ENCODE peak calls at places on chromosomes 12 and 14, in seven cellular contexts. One of them, this sample, is unnamed.

GRCh38 chr12:100611031-100611430 is 37.5 kb downstream of the GAS2L3 start:
- DNase-seq in upper lobe of right lung: no peak
- DNase-seq in glutamatergic neuron: no peak
- DNase-seq in HFF-Myc: peak; percentile 4
- DNase-seq in AG04450: no peak
- DNase-seq in GM12865: no peak
- DNase-seq in GM23338: no peak
- DNase-seq in this sample: no peak

GRCh38 chr14:84064296-84064695 is 1465.6 kb upstream of the FLRT2 start:
- DNase-seq in GM12865: no peak
- DNase-seq in upper lobe of right lung: no peak
- DNase-seq in HFF-Myc: no peak
- DNase-seq in AG04450: no peak
- DNase-seq in GM23338: no peak
- DNase-seq in glutamatergic neuron: no peak
- DNase-seq in this sample: no peak

GRCh38 chr14:94363171-94363624 is 25.2 kb downstream of the SERPINA1 start:
- DNase-seq in upper lobe of right lung: no peak
- DNase-seq in GM23338: no peak
- DNase-seq in HFF-Myc: no peak
- DNase-seq in AG04450: no peak
- DNase-seq in glutamatergic neuron: no peak
- DNase-seq in GM12865: no peak
- DNase-seq in this sample: no peak

GRCh38 chr12:97573901-97574300 is 111.3 kb downstream of the RMST start:
- DNase-seq in glutamatergic neuron: no peak
- DNase-seq in upper lobe of right lung: no peak
- DNase-seq in HFF-Myc: no peak
- DNase-seq in GM23338: no peak
- DNase-seq in AG04450: no peak
- DNase-seq in GM12865: no peak
- DNase-seq in this sample: no peak

GRCh38 chr12:57164454-57164853 is 17.0 kb upstream of the LRP1-AS start:
- DNase-seq in AG04450: no peak
- DNase-seq in upper lobe of right lung: no peak
- DNase-seq in HFF-Myc: no peak
- DNase-seq in GM12865: no peak
- DNase-seq in glutamatergic neuron: no peak
- DNase-seq in GM23338: no peak
- DNase-seq in this sample: no peak

GRCh38 chr12:63823040-63823439 is 21.5 kb upstream of the SRGAP1 start:
- DNase-seq in GM12865: no peak
- DNase-seq in GM23338: no peak
- DNase-seq in AG04450: no peak
- DNase-seq in HFF-Myc: no peak
- DNase-seq in upper lobe of right lung: no peak
- DNase-seq in glutamatergic neuron: no peak
- DNase-seq in this sample: no peak

GRCh38 chr12:43425361-43425760 is 126.6 kb downstream of the ADAMTS20 start:
- DNase-seq in upper lobe of right lung: no peak
- DNase-seq in GM12865: no peak
- DNase-seq in HFF-Myc: no peak
- DNase-seq in GM23338: no peak
- DNase-seq in AG04450: no peak
- DNase-seq in glutamatergic neuron: no peak
- DNase-seq in this sample: no peak

GRCh38 chr14:76516884-76517283 is 140.9 kb downstream of the ESRRB start:
- DNase-seq in GM23338: no peak
- DNase-seq in AG04450: no peak
- DNase-seq in upper lobe of right lung: peak; percentile 8
- DNase-seq in HFF-Myc: no peak
- DNase-seq in glutamatergic neuron: no peak
- DNase-seq in GM12865: no peak
- DNase-seq in this sample: no peak

GRCh38 chr14:21933681-21934080 is 260.1 kb upstream of the OR4E1 start:
- DNase-seq in AG04450: no peak
- DNase-seq in upper lobe of right lung: no peak
- DNase-seq in GM12865: no peak
- DNase-seq in GM23338: peak; percentile 37
- DNase-seq in HFF-Myc: no peak
- DNase-seq in glutamatergic neuron: no peak
- DNase-seq in this sample: no peak

GRCh38 chr12:2137707-2138106 is 84.9 kb downstream of the CACNA1C start:
- DNase-seq in GM12865: no peak
- DNase-seq in glutamatergic neuron: no peak
- DNase-seq in AG04450: no peak
- DNase-seq in GM23338: no peak
- DNase-seq in HFF-Myc: no peak
- DNase-seq in upper lobe of right lung: no peak
- DNase-seq in this sample: no peak

GRCh38 chr14:69244946-69245345 is 15.0 kb upstream of the GALNT16 start:
- DNase-seq in upper lobe of right lung: no peak
- DNase-seq in HFF-Myc: no peak
- DNase-seq in glutamatergic neuron: no peak
- DNase-seq in GM23338: no peak
- DNase-seq in GM12865: no peak
- DNase-seq in AG04450: no peak
- DNase-seq in this sample: no peak

GRCh38 chr14:69246331-69246730 is 13.6 kb upstream of the GALNT16 start:
- DNase-seq in AG04450: no peak
- DNase-seq in HFF-Myc: no peak
- DNase-seq in GM12865: no peak
- DNase-seq in GM23338: no peak
- DNase-seq in upper lobe of right lung: no peak
- DNase-seq in glutamatergic neuron: peak; percentile 69
- DNase-seq in this sample: no peak

GRCh38 chr14:69249603-69250002 is 10.4 kb upstream of the GALNT16 start:
- DNase-seq in AG04450: no peak
- DNase-seq in HFF-Myc: no peak
- DNase-seq in glutamatergic neuron: peak; percentile 52
- DNase-seq in GM23338: no peak
- DNase-seq in upper lobe of right lung: no peak
- DNase-seq in GM12865: no peak
- DNase-seq in this sample: no peak

GRCh38 chr14:69252851-69253250 is 7.1 kb upstream of the GALNT16 start:
- DNase-seq in GM23338: no peak
- DNase-seq in HFF-Myc: no peak
- DNase-seq in upper lobe of right lung: no peak
- DNase-seq in AG04450: no peak
- DNase-seq in GM12865: no peak
- DNase-seq in glutamatergic neuron: no peak
- DNase-seq in this sample: no peak

GRCh38 chr14:69247691-69248440 is 12.1 kb upstream of the GALNT16 start:
- DNase-seq in GM12865: no peak
- DNase-seq in HFF-Myc: peak; percentile 63
- DNase-seq in upper lobe of right lung: no peak
- DNase-seq in GM23338: no peak
- DNase-seq in glutamatergic neuron: no peak
- DNase-seq in AG04450: peak; percentile 86
- DNase-seq in this sample: peak; percentile 92
- TF ChIP-seq CTCF in GM12865: no peak
- TF ChIP-seq CTCF in HFF-Myc: no peak
- TF ChIP-seq CTCF in upper lobe of right lung: peak; percentile 22
- TF ChIP-seq CTCF in GM23338: no peak
- TF ChIP-seq CTCF in glutamatergic neuron: peak; percentile 77
- TF ChIP-seq CTCF in AG04450: peak; percentile 60
- TF ChIP-seq CTCF in this sample: peak; percentile 45

GRCh38 chr12:77615331-77615730 is 215.4 kb upstream of the NAV3 start:
- DNase-seq in AG04450: no peak
- DNase-seq in glutamatergic neuron: no peak
- DNase-seq in HFF-Myc: peak; percentile 14
- DNase-seq in upper lobe of right lung: no peak
- DNase-seq in GM12865: no peak
- DNase-seq in GM23338: peak; percentile 78
- DNase-seq in this sample: no peak
- TF ChIP-seq CTCF in AG04450: no peak
- TF ChIP-seq CTCF in glutamatergic neuron: peak; percentile 17
- TF ChIP-seq CTCF in HFF-Myc: peak; percentile 38
- TF ChIP-seq CTCF in upper lobe of right lung: no peak
- TF ChIP-seq CTCF in GM12865: no peak
- TF ChIP-seq CTCF in GM23338: peak; percentile 83
- TF ChIP-seq CTCF in this sample: peak; percentile 28

DNA sequence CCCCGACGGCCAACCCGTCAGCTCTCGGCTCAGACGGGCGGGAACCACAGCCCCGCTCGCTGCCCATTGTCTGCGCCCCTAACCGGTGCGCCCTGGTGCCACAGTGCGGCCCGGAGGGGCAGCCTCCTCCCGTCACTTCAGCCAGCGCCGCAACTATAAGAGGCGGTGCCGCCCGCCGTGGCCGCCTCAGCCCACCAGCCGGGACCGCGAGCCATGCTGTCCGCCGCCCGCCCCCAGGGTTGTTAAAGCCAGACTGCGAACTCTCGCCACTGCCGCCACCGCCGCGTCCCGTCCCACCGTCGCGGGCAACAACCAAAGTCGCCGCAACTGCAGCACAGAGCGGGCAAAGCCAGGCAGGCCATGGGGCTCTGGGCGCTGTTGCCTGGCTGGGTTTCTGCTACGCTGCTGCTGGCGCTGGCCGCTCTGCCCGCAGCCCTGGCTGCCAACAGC is at the start of gene WNT1:
- DNase-seq in GM12865: no peak
- DNase-seq in upper lobe of right lung: no peak
- DNase-seq in AG04450: no peak
- DNase-seq in HFF-Myc: no peak
- DNase-seq in glutamatergic neuron: no peak
- DNase-seq in GM23338: no peak
- DNase-seq in this sample: no peak
- TF ChIP-seq CTCF in GM12865: no peak
- TF ChIP-seq CTCF in upper lobe of right lung: peak; percentile 5
- TF ChIP-seq CTCF in AG04450: no peak
- TF ChIP-seq CTCF in HFF-Myc: no peak
- TF ChIP-seq CTCF in glutamatergic neuron: peak; percentile 56
- TF ChIP-seq CTCF in GM23338: no peak
- TF ChIP-seq CTCF in this sample: peak; percentile 14

GRCh38 chr14:68924392-68925158 is 54.5 kb downstream of the ACTN1 start:
- DNase-seq in GM23338: peak; percentile 13
- DNase-seq in AG04450: no peak
- DNase-seq in GM12865: no peak
- DNase-seq in glutamatergic neuron: no peak
- DNase-seq in upper lobe of right lung: no peak
- DNase-seq in HFF-Myc: no peak
- DNase-seq in this sample: no peak

GRCh38 chr14:68927089-68927488 is 52.0 kb downstream of the ACTN1 start:
- DNase-seq in glutamatergic neuron: no peak
- DNase-seq in GM12865: no peak
- DNase-seq in GM23338: no peak
- DNase-seq in AG04450: no peak
- DNase-seq in upper lobe of right lung: no peak
- DNase-seq in HFF-Myc: no peak
- DNase-seq in this sample: no peak

GRCh38 chr14:68925373-68925772 is 53.7 kb downstream of the ACTN1 start:
- DNase-seq in GM12865: no peak
- DNase-seq in upper lobe of right lung: no peak
- DNase-seq in AG04450: no peak
- DNase-seq in HFF-Myc: no peak
- DNase-seq in glutamatergic neuron: no peak
- DNase-seq in GM23338: no peak
- DNase-seq in this sample: no peak

GRCh38 chr14:68927956-68928675 is 51.0 kb downstream of the ACTN1 start:
- DNase-seq in AG04450: no peak
- DNase-seq in upper lobe of right lung: no peak
- DNase-seq in glutamatergic neuron: no peak
- DNase-seq in HFF-Myc: no peak
- DNase-seq in GM23338: no peak
- DNase-seq in GM12865: no peak
- DNase-seq in this sample: no peak

DNA sequence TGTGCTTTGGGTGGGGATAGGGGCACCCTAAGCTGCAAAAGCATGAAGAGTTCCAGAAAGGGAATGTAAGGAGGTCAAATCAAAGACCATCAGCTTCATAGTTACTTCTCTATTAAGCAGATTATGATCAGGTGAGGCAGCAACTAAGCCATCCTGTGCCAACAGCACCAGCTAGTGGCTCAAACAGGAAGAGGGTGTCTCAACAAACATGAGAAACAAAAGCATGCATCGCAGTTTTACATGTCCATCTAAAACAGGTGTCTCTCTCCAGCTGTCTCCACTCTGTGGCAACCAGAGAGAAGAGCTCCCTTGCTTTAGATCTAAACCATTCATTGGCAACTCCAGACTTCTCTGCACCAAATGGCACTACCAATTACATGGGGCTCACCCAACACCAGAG is 52.9 kb downstream of the ACTN1 start:
- DNase-seq in glutamatergic neuron: no peak
- DNase-seq in GM12865: no peak
- DNase-seq in AG04450: no peak
- DNase-seq in upper lobe of right lung: no peak
- DNase-seq in GM23338: peak; percentile 43
- DNase-seq in HFF-Myc: no peak
- DNase-seq in this sample: no peak
- TF ChIP-seq CTCF in glutamatergic neuron: no peak
- TF ChIP-seq CTCF in GM12865: peak; percentile 34
- TF ChIP-seq CTCF in AG04450: peak; percentile 55
- TF ChIP-seq CTCF in upper lobe of right lung: peak; percentile 10
- TF ChIP-seq CTCF in GM23338: peak; percentile 68
- TF ChIP-seq CTCF in HFF-Myc: peak; percentile 53
- TF ChIP-seq CTCF in this sample: peak; percentile 59

DNA sequence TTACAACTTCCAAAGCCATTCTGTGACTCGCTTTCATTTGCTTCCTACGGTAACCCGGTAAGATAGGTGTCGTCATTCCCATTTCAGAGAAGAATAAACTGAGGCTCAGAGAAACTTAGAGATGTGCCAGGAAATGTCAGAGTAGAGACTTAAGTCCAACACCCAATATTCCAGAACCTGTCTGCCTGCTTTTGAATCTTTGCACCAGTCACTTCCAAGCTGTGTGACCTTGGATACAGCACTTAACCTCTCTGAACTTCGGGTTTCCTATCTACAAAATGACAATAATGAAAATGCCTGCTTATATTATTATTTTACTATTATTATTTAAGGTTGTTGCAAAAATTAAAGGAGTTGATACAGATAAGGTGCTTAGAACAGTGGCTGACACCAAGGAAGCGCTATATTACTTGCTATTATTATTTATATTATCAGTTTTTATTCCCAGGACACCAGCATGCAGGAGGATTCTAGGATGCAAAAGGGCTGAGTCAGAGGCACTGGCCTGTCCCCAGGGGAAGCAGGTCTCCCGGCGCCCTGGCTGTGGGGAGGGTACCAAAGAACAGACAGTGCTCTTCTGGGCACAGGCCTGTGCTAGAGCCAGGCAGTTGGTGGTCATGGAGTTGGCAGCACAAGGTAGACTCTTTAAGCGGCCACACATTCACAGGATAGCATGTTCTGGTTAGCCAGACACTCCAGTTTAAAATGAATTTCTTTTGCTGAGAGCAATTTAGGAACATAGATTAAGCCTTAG is 5.4 kb downstream of the HSPB8 start:
- DNase-seq in GM23338: no peak
- DNase-seq in AG04450: no peak
- DNase-seq in glutamatergic neuron: no peak
- DNase-seq in HFF-Myc: no peak
- DNase-seq in GM12865: no peak
- DNase-seq in upper lobe of right lung: no peak
- DNase-seq in this sample: no peak
- TF ChIP-seq CTCF in GM23338: no peak
- TF ChIP-seq CTCF in AG04450: no peak
- TF ChIP-seq CTCF in glutamatergic neuron: no peak
- TF ChIP-seq CTCF in HFF-Myc: no peak
- TF ChIP-seq CTCF in GM12865: no peak
- TF ChIP-seq CTCF in upper lobe of right lung: no peak
- TF ChIP-seq CTCF in this sample: no peak